ENCODE peak calls at places on chromosomes 7 and 10, in four cellular contexts. One of them, this sample, is unnamed.

GRCh38 chr7:121504478-121504877 is 108.4 kb upstream of the FAM3C start:
- DNase-seq in right lobe of liver: no peak
- DNase-seq in HTR-8/SVneo: peak; percentile 56
- DNase-seq in NT2/D1: peak; percentile 36
- DNase-seq in this sample: no peak

GRCh38 chr10:48363617-48364355 is 57.3 kb downstream of the MAPK8 start:
- DNase-seq in HTR-8/SVneo: peak; percentile 53
- DNase-seq in right lobe of liver: peak; percentile 48
- DNase-seq in NT2/D1: peak; percentile 25
- DNase-seq in this sample: no peak

GRCh38 chr10:126686732-126687693 is 16.5 kb upstream of the C10orf90 start:
- DNase-seq in right lobe of liver: no peak
- DNase-seq in NT2/D1: peak; percentile 20
- DNase-seq in HTR-8/SVneo: no peak
- DNase-seq in this sample: no peak

GRCh38 chr7:102047167-102047566 is 229.7 kb downstream of the CUX1 start:
- DNase-seq in HTR-8/SVneo: no peak
- DNase-seq in right lobe of liver: no peak
- DNase-seq in NT2/D1: no peak
- DNase-seq in this sample: no peak

GRCh38 chr10:28705472-28705871 is 28.2 kb downstream of the BAMBI start:
- DNase-seq in right lobe of liver: no peak
- DNase-seq in HTR-8/SVneo: no peak
- DNase-seq in NT2/D1: no peak
- DNase-seq in this sample: no peak

GRCh38 chr7:74586258-74587200 is 71.0 kb upstream of the GTF2I start:
- DNase-seq in HTR-8/SVneo: no peak
- DNase-seq in right lobe of liver: no peak
- DNase-seq in NT2/D1: no peak
- DNase-seq in this sample: no peak

GRCh38 chr10:72470670-72471069 is 116.0 kb upstream of the DNAJB12 start:
- DNase-seq in NT2/D1: no peak
- DNase-seq in right lobe of liver: no peak
- DNase-seq in HTR-8/SVneo: no peak
- DNase-seq in this sample: no peak

GRCh38 chr7:108193593-108194498 is 63.7 kb upstream of the LAMB4 start:
- DNase-seq in right lobe of liver: no peak
- DNase-seq in NT2/D1: no peak
- DNase-seq in HTR-8/SVneo: no peak
- DNase-seq in this sample: no peak

GRCh38 chr10:73251683-73252444 is 580 bp downstream of the MRPS16 start:
- DNase-seq in HTR-8/SVneo: no peak
- DNase-seq in right lobe of liver: no peak
- DNase-seq in NT2/D1: no peak
- DNase-seq in this sample: no peak

GRCh38 chr7:5526190-5527037 is 102.8 kb upstream of the TNRC18 start:
- DNase-seq in HTR-8/SVneo: no peak
- DNase-seq in right lobe of liver: no peak
- DNase-seq in NT2/D1: no peak
- DNase-seq in this sample: peak; percentile 78

GRCh38 chr7:38438938-38439337 is 165.5 kb upstream of the TARP start:
- DNase-seq in NT2/D1: no peak
- DNase-seq in HTR-8/SVneo: no peak
- DNase-seq in right lobe of liver: no peak
- DNase-seq in this sample: no peak

GRCh38 chr7:16587785-16588184 is 57.8 kb downstream of the ANKMY2 start:
- DNase-seq in NT2/D1: no peak
- DNase-seq in right lobe of liver: no peak
- DNase-seq in HTR-8/SVneo: no peak
- DNase-seq in this sample: no peak

GRCh38 chr7:139203992-139204391 is 27.0 kb upstream of the UBN2 start:
- DNase-seq in right lobe of liver: no peak
- DNase-seq in HTR-8/SVneo: no peak
- DNase-seq in NT2/D1: no peak
- DNase-seq in this sample: no peak

GRCh38 chr10:49781247-49781646 is 19.1 kb upstream of the OGDHL start:
- DNase-seq in HTR-8/SVneo: no peak
- DNase-seq in NT2/D1: no peak
- DNase-seq in right lobe of liver: no peak
- DNase-seq in this sample: no peak

GRCh38 chr7:12683678-12684077 is 3.8 kb upstream of the ARL4A start:
- DNase-seq in right lobe of liver: no peak
- DNase-seq in NT2/D1: no peak
- DNase-seq in HTR-8/SVneo: peak; percentile 22
- DNase-seq in this sample: no peak

GRCh38 chr7:16919440-16919839 is 37.7 kb upstream of the AGR3 start:
- DNase-seq in NT2/D1: no peak
- DNase-seq in right lobe of liver: no peak
- DNase-seq in HTR-8/SVneo: no peak
- DNase-seq in this sample: no peak

GRCh38 chr7:169165-169853 is 23.1 kb upstream of the FAM20C start:
- DNase-seq in HTR-8/SVneo: no peak
- DNase-seq in right lobe of liver: no peak
- DNase-seq in NT2/D1: no peak
- DNase-seq in this sample: no peak

GRCh38 chr10:15168296-15168780 is at the start of gene NMT2:
- DNase-seq in NT2/D1: peak; percentile 60
- DNase-seq in right lobe of liver: peak; percentile 92
- DNase-seq in HTR-8/SVneo: peak; percentile 86
- DNase-seq in this sample: peak; percentile 87

GRCh38 chr7:92809397-92810241 is 26.8 kb downstream of the CDK6 start:
- DNase-seq in right lobe of liver: peak; percentile 79
- DNase-seq in NT2/D1: no peak
- DNase-seq in HTR-8/SVneo: peak; percentile 39
- DNase-seq in this sample: peak; percentile 51

GRCh38 chr7:1635401-1635800 is 34.7 kb upstream of the ELFN1 start:
- DNase-seq in HTR-8/SVneo: no peak
- DNase-seq in NT2/D1: no peak
- DNase-seq in right lobe of liver: no peak
- DNase-seq in this sample: no peak

GRCh38 chr10:2897619-2898508 is 169.5 kb upstream of the PFKP start:
- DNase-seq in HTR-8/SVneo: no peak
- DNase-seq in right lobe of liver: no peak
- DNase-seq in NT2/D1: no peak
- DNase-seq in this sample: no peak